ENCODE peak calls at places on chromosomes 2 and 18, in ten cellular contexts. One of them, this sample, is unnamed.

GRCh38 chr2:218319813-218320360 is 27.6 kb upstream of the TMBIM1 start:
- DNase-seq in choroid plexus epithelial cell: peak
- DNase-seq in fibroblast of mammary gland: no peak
- DNase-seq in GM20000: no peak
- DNase-seq in fibroblast of pulmonary artery: peak
- DNase-seq in transverse colon: no peak
- DNase-seq in CD4-positive, alpha-beta T cell: no peak
- DNase-seq in BE2C: no peak
- DNase-seq in progenitor cell of endocrine pancreas: no peak
- DNase-seq in hepatocyte: no peak
- DNase-seq in this sample: no peak

GRCh38 chr2:33420726-33421125 is 55.7 kb upstream of the RASGRP3 start:
- DNase-seq in choroid plexus epithelial cell: no peak
- DNase-seq in fibroblast of mammary gland: no peak
- DNase-seq in GM20000: no peak
- DNase-seq in fibroblast of pulmonary artery: peak
- DNase-seq in transverse colon: no peak
- DNase-seq in CD4-positive, alpha-beta T cell: no peak
- DNase-seq in BE2C: no peak
- DNase-seq in progenitor cell of endocrine pancreas: no peak
- DNase-seq in hepatocyte: no peak
- DNase-seq in this sample: no peak

GRCh38 chr2:58427572-58428285 is 186.6 kb upstream of the FANCL start:
- DNase-seq in choroid plexus epithelial cell: peak
- DNase-seq in fibroblast of mammary gland: peak
- DNase-seq in GM20000: peak
- DNase-seq in fibroblast of pulmonary artery: peak
- DNase-seq in transverse colon: no peak
- DNase-seq in CD4-positive, alpha-beta T cell: no peak
- DNase-seq in BE2C: no peak
- DNase-seq in progenitor cell of endocrine pancreas: peak
- DNase-seq in hepatocyte: peak
- DNase-seq in this sample: peak

GRCh38 chr2:69191672-69192071 is 178.7 kb downstream of the ANTXR1 start:
- DNase-seq in choroid plexus epithelial cell: no peak
- DNase-seq in fibroblast of mammary gland: peak
- DNase-seq in GM20000: no peak
- DNase-seq in fibroblast of pulmonary artery: no peak
- DNase-seq in transverse colon: no peak
- DNase-seq in CD4-positive, alpha-beta T cell: no peak
- DNase-seq in BE2C: peak
- DNase-seq in progenitor cell of endocrine pancreas: no peak
- DNase-seq in hepatocyte: no peak
- DNase-seq in this sample: no peak

GRCh38 chr18:37778417-37779165 is 213.0 kb upstream of the CELF4 start:
- DNase-seq in choroid plexus epithelial cell: peak
- DNase-seq in fibroblast of mammary gland: peak
- DNase-seq in GM20000: peak
- DNase-seq in fibroblast of pulmonary artery: peak
- DNase-seq in transverse colon: peak
- DNase-seq in CD4-positive, alpha-beta T cell: no peak
- DNase-seq in BE2C: peak
- DNase-seq in progenitor cell of endocrine pancreas: peak
- DNase-seq in hepatocyte: peak
- DNase-seq in this sample: peak

GRCh38 chr2:219987830-219988229 is 360.4 kb downstream of the SLC4A3 start:
- DNase-seq in choroid plexus epithelial cell: peak
- DNase-seq in fibroblast of mammary gland: peak
- DNase-seq in GM20000: no peak
- DNase-seq in fibroblast of pulmonary artery: peak
- DNase-seq in transverse colon: no peak
- DNase-seq in CD4-positive, alpha-beta T cell: no peak
- DNase-seq in BE2C: no peak
- DNase-seq in progenitor cell of endocrine pancreas: no peak
- DNase-seq in hepatocyte: peak
- DNase-seq in this sample: no peak

GRCh38 chr2:240502059-240502429 is 55.7 kb downstream of the ANKMY1 start:
- DNase-seq in choroid plexus epithelial cell: no peak
- DNase-seq in fibroblast of mammary gland: no peak
- DNase-seq in GM20000: no peak
- DNase-seq in fibroblast of pulmonary artery: no peak
- DNase-seq in transverse colon: no peak
- DNase-seq in CD4-positive, alpha-beta T cell: no peak
- DNase-seq in BE2C: no peak
- DNase-seq in progenitor cell of endocrine pancreas: peak
- DNase-seq in hepatocyte: peak
- DNase-seq in this sample: no peak

GRCh38 chr2:49480520-49480919 is 326.2 kb upstream of the FSHR start:
- DNase-seq in choroid plexus epithelial cell: no peak
- DNase-seq in fibroblast of mammary gland: no peak
- DNase-seq in GM20000: no peak
- DNase-seq in fibroblast of pulmonary artery: no peak
- DNase-seq in transverse colon: no peak
- DNase-seq in CD4-positive, alpha-beta T cell: no peak
- DNase-seq in BE2C: no peak
- DNase-seq in progenitor cell of endocrine pancreas: no peak
- DNase-seq in hepatocyte: no peak
- DNase-seq in this sample: no peak

GRCh38 chr18:5051207-5051606 is 145.8 kb downstream of the AKAIN1 start:
- DNase-seq in choroid plexus epithelial cell: no peak
- DNase-seq in fibroblast of mammary gland: no peak
- DNase-seq in GM20000: no peak
- DNase-seq in fibroblast of pulmonary artery: no peak
- DNase-seq in transverse colon: no peak
- DNase-seq in CD4-positive, alpha-beta T cell: no peak
- DNase-seq in BE2C: no peak
- DNase-seq in progenitor cell of endocrine pancreas: no peak
- DNase-seq in hepatocyte: no peak
- DNase-seq in this sample: no peak

GRCh38 chr2:237154050-237154638 is 68.5 kb downstream of the COPS8 start:
- DNase-seq in choroid plexus epithelial cell: peak
- DNase-seq in fibroblast of mammary gland: peak
- DNase-seq in GM20000: peak
- DNase-seq in fibroblast of pulmonary artery: peak
- DNase-seq in transverse colon: no peak
- DNase-seq in CD4-positive, alpha-beta T cell: peak
- DNase-seq in BE2C: peak
- DNase-seq in progenitor cell of endocrine pancreas: no peak
- DNase-seq in hepatocyte: peak
- DNase-seq in this sample: peak

GRCh38 chr2:223865124-223865523 is 27.7 kb upstream of the AP1S3 start:
- DNase-seq in choroid plexus epithelial cell: no peak
- DNase-seq in fibroblast of mammary gland: no peak
- DNase-seq in GM20000: no peak
- DNase-seq in fibroblast of pulmonary artery: no peak
- DNase-seq in transverse colon: no peak
- DNase-seq in CD4-positive, alpha-beta T cell: no peak
- DNase-seq in BE2C: no peak
- DNase-seq in progenitor cell of endocrine pancreas: no peak
- DNase-seq in hepatocyte: no peak
- DNase-seq in this sample: no peak

GRCh38 chr2:223859070-223859469 is 21.7 kb upstream of the AP1S3 start:
- DNase-seq in choroid plexus epithelial cell: no peak
- DNase-seq in fibroblast of mammary gland: no peak
- DNase-seq in GM20000: no peak
- DNase-seq in fibroblast of pulmonary artery: no peak
- DNase-seq in transverse colon: no peak
- DNase-seq in CD4-positive, alpha-beta T cell: no peak
- DNase-seq in BE2C: no peak
- DNase-seq in progenitor cell of endocrine pancreas: no peak
- DNase-seq in hepatocyte: no peak
- DNase-seq in this sample: no peak

GRCh38 chr2:223865907-223866508 is 28.6 kb upstream of the AP1S3 start:
- DNase-seq in choroid plexus epithelial cell: no peak
- DNase-seq in fibroblast of mammary gland: no peak
- DNase-seq in GM20000: no peak
- DNase-seq in fibroblast of pulmonary artery: no peak
- DNase-seq in transverse colon: no peak
- DNase-seq in CD4-positive, alpha-beta T cell: no peak
- DNase-seq in BE2C: no peak
- DNase-seq in progenitor cell of endocrine pancreas: no peak
- DNase-seq in hepatocyte: no peak
- DNase-seq in this sample: no peak

GRCh38 chr2:223856584-223856983 is 19.2 kb upstream of the AP1S3 start:
- DNase-seq in choroid plexus epithelial cell: no peak
- DNase-seq in fibroblast of mammary gland: no peak
- DNase-seq in GM20000: no peak
- DNase-seq in fibroblast of pulmonary artery: no peak
- DNase-seq in transverse colon: no peak
- DNase-seq in CD4-positive, alpha-beta T cell: no peak
- DNase-seq in BE2C: no peak
- DNase-seq in progenitor cell of endocrine pancreas: no peak
- DNase-seq in hepatocyte: no peak
- DNase-seq in this sample: no peak

GRCh38 chr2:223860809-223861738 is 23.7 kb upstream of the AP1S3 start:
- DNase-seq in choroid plexus epithelial cell: peak
- DNase-seq in fibroblast of mammary gland: peak
- DNase-seq in GM20000: no peak
- DNase-seq in fibroblast of pulmonary artery: peak
- DNase-seq in transverse colon: peak
- DNase-seq in CD4-positive, alpha-beta T cell: no peak
- DNase-seq in BE2C: no peak
- DNase-seq in progenitor cell of endocrine pancreas: peak
- DNase-seq in hepatocyte: peak
- DNase-seq in this sample: peak
- TF ChIP-seq CTCF in choroid plexus epithelial cell: peak
- TF ChIP-seq CTCF in fibroblast of mammary gland: peak
- TF ChIP-seq CTCF in GM20000: no peak
- TF ChIP-seq CTCF in fibroblast of pulmonary artery: peak
- TF ChIP-seq CTCF in transverse colon: peak
- TF ChIP-seq CTCF in CD4-positive, alpha-beta T cell: no peak
- TF ChIP-seq CTCF in BE2C: no peak
- TF ChIP-seq CTCF in progenitor cell of endocrine pancreas: peak
- TF ChIP-seq CTCF in hepatocyte: no peak
- TF ChIP-seq CTCF in this sample: no peak

GRCh38 chr2:74138952-74139323 is 8.8 kb downstream of the BOLA3 start:
- DNase-seq in choroid plexus epithelial cell: no peak
- DNase-seq in fibroblast of mammary gland: no peak
- DNase-seq in GM20000: no peak
- DNase-seq in fibroblast of pulmonary artery: no peak
- DNase-seq in transverse colon: no peak
- DNase-seq in CD4-positive, alpha-beta T cell: no peak
- DNase-seq in BE2C: no peak
- DNase-seq in progenitor cell of endocrine pancreas: no peak
- DNase-seq in hepatocyte: no peak
- DNase-seq in this sample: no peak
- TF ChIP-seq CTCF in choroid plexus epithelial cell: peak
- TF ChIP-seq CTCF in fibroblast of mammary gland: peak
- TF ChIP-seq CTCF in GM20000: no peak
- TF ChIP-seq CTCF in fibroblast of pulmonary artery: no peak
- TF ChIP-seq CTCF in transverse colon: no peak
- TF ChIP-seq CTCF in CD4-positive, alpha-beta T cell: no peak
- TF ChIP-seq CTCF in BE2C: no peak
- TF ChIP-seq CTCF in progenitor cell of endocrine pancreas: peak
- TF ChIP-seq CTCF in hepatocyte: no peak
- TF ChIP-seq CTCF in this sample: no peak

GRCh38 chr2:235106874-235107639 is 155.2 kb downstream of the SH3BP4 start:
- DNase-seq in choroid plexus epithelial cell: peak
- DNase-seq in fibroblast of mammary gland: peak
- DNase-seq in GM20000: peak
- DNase-seq in fibroblast of pulmonary artery: peak
- DNase-seq in transverse colon: peak
- DNase-seq in CD4-positive, alpha-beta T cell: no peak
- DNase-seq in BE2C: peak
- DNase-seq in progenitor cell of endocrine pancreas: peak
- DNase-seq in hepatocyte: peak
- DNase-seq in this sample: peak

GRCh38 chr2:235098736-235099494 is 147.1 kb downstream of the SH3BP4 start:
- DNase-seq in choroid plexus epithelial cell: peak
- DNase-seq in fibroblast of mammary gland: no peak
- DNase-seq in GM20000: no peak
- DNase-seq in fibroblast of pulmonary artery: peak
- DNase-seq in transverse colon: no peak
- DNase-seq in CD4-positive, alpha-beta T cell: no peak
- DNase-seq in BE2C: no peak
- DNase-seq in progenitor cell of endocrine pancreas: no peak
- DNase-seq in hepatocyte: no peak
- DNase-seq in this sample: no peak

GRCh38 chr2:235105821-235106359 is 154.1 kb downstream of the SH3BP4 start:
- DNase-seq in choroid plexus epithelial cell: peak
- DNase-seq in fibroblast of mammary gland: no peak
- DNase-seq in GM20000: no peak
- DNase-seq in fibroblast of pulmonary artery: no peak
- DNase-seq in transverse colon: no peak
- DNase-seq in CD4-positive, alpha-beta T cell: no peak
- DNase-seq in BE2C: no peak
- DNase-seq in progenitor cell of endocrine pancreas: no peak
- DNase-seq in hepatocyte: peak
- DNase-seq in this sample: no peak

GRCh38 chr2:235107640-235107951 is 155.8 kb downstream of the SH3BP4 start:
- DNase-seq in choroid plexus epithelial cell: no peak
- DNase-seq in fibroblast of mammary gland: no peak
- DNase-seq in GM20000: no peak
- DNase-seq in fibroblast of pulmonary artery: no peak
- DNase-seq in transverse colon: no peak
- DNase-seq in CD4-positive, alpha-beta T cell: no peak
- DNase-seq in BE2C: no peak
- DNase-seq in progenitor cell of endocrine pancreas: no peak
- DNase-seq in hepatocyte: no peak
- DNase-seq in this sample: no peak

DNA sequence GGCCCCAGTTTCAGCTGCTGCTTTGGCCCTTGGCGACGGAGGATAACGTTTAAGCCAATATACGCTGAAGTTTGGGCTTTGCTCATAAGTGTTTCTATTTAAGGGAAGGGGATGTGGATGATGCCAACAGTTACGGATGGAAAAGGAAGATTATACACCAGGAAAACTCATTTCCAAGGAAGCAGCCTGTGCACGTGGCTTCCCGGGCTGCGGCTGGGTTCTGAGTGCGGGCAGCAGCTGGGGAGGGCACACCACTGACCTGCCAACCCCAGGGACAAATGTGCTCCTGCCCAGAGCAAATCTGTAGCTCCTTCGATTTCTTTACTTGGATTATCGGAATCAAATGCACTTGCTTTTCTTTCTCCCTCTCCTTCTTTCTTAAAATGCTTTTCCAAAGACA is 151.2 kb downstream of the SH3BP4 start:
- DNase-seq in choroid plexus epithelial cell: no peak
- DNase-seq in fibroblast of mammary gland: no peak
- DNase-seq in GM20000: no peak
- DNase-seq in fibroblast of pulmonary artery: no peak
- DNase-seq in transverse colon: no peak
- DNase-seq in CD4-positive, alpha-beta T cell: no peak
- DNase-seq in BE2C: no peak
- DNase-seq in progenitor cell of endocrine pancreas: no peak
- DNase-seq in hepatocyte: no peak
- DNase-seq in this sample: no peak
- TF ChIP-seq CTCF in choroid plexus epithelial cell: no peak
- TF ChIP-seq CTCF in fibroblast of mammary gland: no peak
- TF ChIP-seq CTCF in GM20000: no peak
- TF ChIP-seq CTCF in fibroblast of pulmonary artery: no peak
- TF ChIP-seq CTCF in transverse colon: no peak
- TF ChIP-seq CTCF in CD4-positive, alpha-beta T cell: no peak
- TF ChIP-seq CTCF in BE2C: no peak
- TF ChIP-seq CTCF in progenitor cell of endocrine pancreas: no peak
- TF ChIP-seq CTCF in hepatocyte: no peak
- TF ChIP-seq CTCF in this sample: no peak

DNA sequence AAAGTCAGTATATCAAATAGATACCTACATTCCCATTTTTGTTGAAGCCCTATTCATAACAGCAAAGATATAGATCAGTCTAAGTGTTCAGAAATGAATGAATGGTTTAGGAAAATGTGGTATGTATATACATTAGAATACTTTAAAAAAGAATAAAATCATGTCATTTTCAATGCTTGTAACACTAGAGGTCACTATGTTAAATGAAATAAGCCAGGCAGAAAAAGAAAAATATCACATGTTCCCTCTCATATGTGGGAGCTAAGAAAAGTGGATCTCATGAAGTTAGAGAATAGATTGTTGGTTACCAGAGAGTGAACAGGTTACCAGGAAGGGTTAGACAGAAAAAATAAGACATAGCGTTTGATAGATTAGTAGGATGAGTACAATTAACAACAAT is 1111.0 kb upstream of the SLC39A10 start:
- DNase-seq in choroid plexus epithelial cell: peak
- DNase-seq in fibroblast of mammary gland: peak
- DNase-seq in GM20000: no peak
- DNase-seq in fibroblast of pulmonary artery: peak
- DNase-seq in transverse colon: no peak
- DNase-seq in CD4-positive, alpha-beta T cell: no peak
- DNase-seq in BE2C: no peak
- DNase-seq in progenitor cell of endocrine pancreas: no peak
- DNase-seq in hepatocyte: no peak
- DNase-seq in this sample: no peak
- TF ChIP-seq CTCF in choroid plexus epithelial cell: no peak
- TF ChIP-seq CTCF in fibroblast of mammary gland: peak
- TF ChIP-seq CTCF in GM20000: no peak
- TF ChIP-seq CTCF in fibroblast of pulmonary artery: peak
- TF ChIP-seq CTCF in transverse colon: no peak
- TF ChIP-seq CTCF in CD4-positive, alpha-beta T cell: no peak
- TF ChIP-seq CTCF in BE2C: no peak
- TF ChIP-seq CTCF in progenitor cell of endocrine pancreas: peak
- TF ChIP-seq CTCF in hepatocyte: peak
- TF ChIP-seq CTCF in this sample: peak